ENCODE peak calls at places on chromosomes 6 and 20, in eight cellular contexts. U is lower lobe of right lung; B is CD8-positive, alpha-beta memory T cell; W is right atrium auricular region; T is CD4-positive, CD25-positive, alpha-beta regulatory T cell; V is K562; E is upper lobe of right lung; J is CD8-positive, alpha-beta T cell. H is an unnamed sample.

GRCh38 chr6:97240222-97240621 is 42.8 kb downstream of the MMS22L start:
- DNase-seq in U (no peak), B (no peak), W (no peak), T (no peak), V (no peak), E (no peak), J (no peak), H (peak; percentile 29)

GRCh38 chr20:37414133-37414532 is 68.2 kb downstream of the SRC start:
- DNase-seq in U (no peak), B (no peak), W (no peak), T (no peak), V (no peak), E (no peak), J (no peak), H (no peak)

GRCh38 chr6:135722679-135723078 is 128.8 kb upstream of the PDE7B start:
- DNase-seq in U (no peak), B (no peak), W (no peak), T (no peak), V (no peak), E (no peak), J (no peak), H (peak; percentile 71)

GRCh38 chr6:113591896-113592827 is 265.0 kb upstream of the MARCKS start:
- DNase-seq in U (no peak), B (no peak), W (no peak), T (no peak), V (no peak), E (no peak), J (no peak), H (peak; percentile 78)

GRCh38 chr6:148649454-148649963 is 97.3 kb upstream of the UST start:
- DNase-seq in U (no peak), B (no peak), W (no peak), T (no peak), V (no peak), E (no peak), J (no peak), H (no peak)

GRCh38 chr20:57248132-57248797 is 18.2 kb downstream of the BMP7 start:
- DNase-seq in U (no peak), B (no peak), W (no peak), T (no peak), V (no peak), E (no peak), J (no peak), H (no peak)

GRCh38 chr20:13025181-13025580 is 16.4 kb downstream of the SPTLC3 start:
- DNase-seq in U (no peak), B (no peak), W (no peak), T (no peak), V (no peak), E (no peak), J (no peak), H (no peak)

GRCh38 chr20:33310327-33310899 is 27.4 kb downstream of the BPIFB1 start:
- DNase-seq in U (no peak), B (no peak), W (no peak), T (no peak), V (no peak), E (no peak), J (no peak), H (no peak)

GRCh38 chr6:34527751-34528670 is 28.1 kb downstream of the SPDEF start:
- DNase-seq in U (peak; percentile 40), B (no peak), W (no peak), T (no peak), V (no peak), E (no peak), J (no peak), H (no peak)

GRCh38 chr6:7106752-7107577 is 796 bp upstream of the RREB1 start:
- DNase-seq in U (peak; percentile 59), B (peak; percentile 47), W (no peak), T (peak; percentile 65), V (peak; percentile 91), E (peak; percentile 74), J (peak; percentile 77), H (no peak)

GRCh38 chr20:49647509-49647908 is 66.2 kb downstream of the B4GALT5 start:
- DNase-seq in U (no peak), B (no peak), W (no peak), T (no peak), V (no peak), E (no peak), J (no peak), H (no peak)

GRCh38 chr6:1786455-1787108 is 176.9 kb downstream of the FOXC1 start:
- DNase-seq in U (no peak), B (peak; percentile 7), W (no peak), T (no peak), V (no peak), E (no peak), J (no peak), H (no peak)

GRCh38 chr6:73739097-73739496 is 43.1 kb downstream of the CD109 start:
- DNase-seq in U (no peak), B (no peak), W (no peak), T (peak; percentile 64), V (peak; percentile 73), E (no peak), J (no peak), H (peak; percentile 85)

GRCh38 chr20:23205656-23206055 is 119.5 kb upstream of the CD93 start:
- DNase-seq in U (peak; percentile 58), B (no peak), W (peak; percentile 86), T (no peak), V (no peak), E (no peak), J (no peak), H (peak; percentile 67)

GRCh38 chr6:127868338-127868737 is 32.5 kb downstream of the THEMIS start:
- DNase-seq in U (no peak), B (no peak), W (no peak), T (no peak), V (no peak), E (no peak), J (no peak), H (no peak)

GRCh38 chr20:57294558-57294957 is 28.1 kb upstream of the BMP7 start:
- DNase-seq in U (no peak), B (no peak), W (no peak), T (no peak), V (no peak), E (no peak), J (no peak), H (no peak)

GRCh38 chr6:35294308-35294945 is 3.2 kb upstream of the DEF6 start:
- DNase-seq in U (no peak), B (no peak), W (no peak), T (peak; percentile 56), V (peak; percentile 75), E (no peak), J (peak; percentile 73), H (peak; percentile 52)

GRCh38 chr20:38043512-38044300 is 10.2 kb downstream of the RPRD1B start:
- DNase-seq in U (no peak), B (no peak), W (no peak), T (no peak), V (no peak), E (no peak), J (no peak), H (no peak)

GRCh38 chr6:44219053-44219814 is 2.5 kb downstream of the MYMX start:
- DNase-seq in U (peak; percentile 89), B (no peak), W (peak; percentile 86), T (no peak), V (peak; percentile 90), E (peak; percentile 94), J (no peak), H (peak; percentile 76)

GRCh38 chr6:127939442-127940066 is 38.7 kb upstream of the THEMIS start:
- DNase-seq in U (no peak), B (no peak), W (no peak), T (no peak), V (no peak), E (no peak), J (no peak), H (no peak)

DNA sequence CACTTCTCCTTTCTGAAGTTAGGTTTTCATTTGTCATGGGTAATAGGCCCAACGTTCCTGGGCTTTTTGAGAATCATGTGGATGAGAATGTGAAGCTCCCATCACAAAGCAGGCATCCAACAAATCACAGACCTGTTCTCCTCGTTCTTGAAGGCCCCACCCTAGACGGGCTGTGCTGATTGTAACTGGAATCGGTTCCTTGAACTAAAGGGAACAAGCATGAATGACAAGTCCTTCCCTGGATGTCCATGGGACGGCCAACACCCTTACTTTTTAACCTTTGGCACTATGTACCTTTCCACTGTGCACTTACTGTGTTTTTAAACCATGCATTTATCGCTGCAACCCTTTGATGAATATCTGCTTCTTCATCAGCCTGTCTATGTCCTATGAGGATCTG is 438.2 kb downstream of the CD83 start:
- DNase-seq in U (no peak), B (no peak), W (no peak), T (no peak), V (no peak), E (no peak), J (no peak), H (no peak)
- H3K27ac ChIP-seq in U (no peak overlapping the region), B (no peak overlapping the region), W (no peak overlapping the region), T (no peak overlapping the region), V (no peak overlapping the region), E (no peak overlapping the region), J (no peak overlapping the region), H (no peak overlapping the region)

GRCh38 chr20:35190556-35190955 is 18.7 kb downstream of the PROCR start:
- DNase-seq in U (no peak), B (no peak), W (no peak), T (no peak), V (no peak), E (no peak), J (no peak), H (no peak)
- H3K4me1 ChIP-seq in U (peaks cover 29% of the 10 kb centered on the region), B (no peaks in the 10 kb centered on the region), W (no peaks in the 10 kb centered on the region), T (no peaks in the 10 kb centered on the region), V (peaks cover 33% of the 10 kb centered on the region), E (peaks cover 11% of the 10 kb centered on the region), J (no peaks in the 10 kb centered on the region), H (peaks cover 43% of the 10 kb centered on the region)

DNA sequence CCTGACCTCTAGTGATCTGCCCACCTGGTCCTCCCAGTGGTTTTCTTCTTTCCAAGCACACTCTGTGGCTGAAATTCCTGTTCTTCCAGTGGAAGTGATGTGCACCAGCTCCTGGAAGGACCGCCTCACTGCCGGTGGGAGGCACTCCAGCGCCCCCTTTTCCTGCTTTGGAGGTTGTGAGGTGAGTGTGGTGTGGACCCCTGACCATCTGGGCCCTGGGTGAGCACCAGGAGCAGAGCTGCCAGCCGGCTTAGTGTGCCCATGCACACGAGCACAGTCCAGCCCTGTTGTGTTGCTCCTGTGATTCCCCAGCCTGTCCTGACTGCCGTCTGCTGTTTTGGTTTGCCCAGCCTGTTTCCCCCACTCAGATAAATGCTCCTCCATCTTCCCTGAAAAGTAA is 134.6 kb downstream of the FNDC1 start:
- DNase-seq in U (no peak), B (no peak), W (no peak), T (no peak), V (no peak), E (no peak), J (no peak), H (no peak)
- H3K9me3 ChIP-seq in U (no peaks in the 10 kb centered on the region), B (no peaks in the 10 kb centered on the region), W (no peaks in the 10 kb centered on the region), T (no peaks in the 10 kb centered on the region), V (no peaks in the 10 kb centered on the region), E (no peaks in the 10 kb centered on the region), J (no peaks in the 10 kb centered on the region), H (no peaks in the 10 kb centered on the region)

DNA sequence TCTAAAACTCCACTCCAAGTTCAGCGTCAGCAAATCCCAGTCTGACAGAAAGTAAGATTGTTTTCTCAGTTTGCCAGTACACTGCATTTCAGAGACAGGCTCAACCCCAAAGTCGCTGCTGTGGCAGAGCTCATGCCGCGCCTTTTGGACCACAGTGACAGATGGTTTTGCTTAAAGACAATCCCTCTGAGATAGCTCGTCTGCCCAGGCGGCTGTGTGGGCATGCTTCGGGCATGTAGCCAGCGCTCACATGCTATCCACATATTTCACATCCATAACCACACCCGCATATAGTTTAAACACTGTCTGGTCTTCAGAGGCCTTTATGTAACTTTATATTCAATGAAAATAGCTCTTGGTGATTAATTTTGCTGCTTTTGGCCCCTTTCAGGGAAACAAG is 14.7 kb upstream of the PXDC1 start:
- DNase-seq in U (no peak), B (no peak), W (no peak), T (no peak), V (no peak), E (no peak), J (no peak), H (peak; percentile 32)
- H3K27ac ChIP-seq in U (no peak overlapping the region), B (no peak overlapping the region), W (no peak overlapping the region), T (no peak overlapping the region), V (no peak overlapping the region), E (no peak overlapping the region), J (no peak overlapping the region), H (no peak overlapping the region)

H was measured in cardiac muscle cell.